ENCODE peak calls at places on chromosomes 7 and 10, in eight cellular contexts. B, U, C, N, L, P, I and Z are unnamed samples.

GRCh38 chr10:43619368-43619767 is 13.1 kb downstream of the ZNF485 start:
- DNase-seq in B (no peak), U (no peak), C (no peak), L (no peak), P (no peak), N (no peak), I (no peak), Z (no peak)

GRCh38 chr7:113890326-113891030 is 28.3 kb downstream of the PPP1R3A start:
- DNase-seq in L (no peak), U (no peak), C (no peak), I (no peak), B (no peak), P (no peak), N (no peak), Z (no peak)

GRCh38 chr10:114698271-114699185 is 40.5 kb upstream of the ABLIM1 start:
- DNase-seq in N (no peak), C (no peak), P (no peak), B (no peak), L (no peak), U (no peak), I (no peak), Z (no peak)

GRCh38 chr10:43395571-43396060 is 13.4 kb downstream of the HNRNPF start:
- DNase-seq in L (no peak), I (no peak), B (no peak), P (peak), C (no peak), N (no peak), U (no peak), Z (no peak)

GRCh38 chr7:139753693-139754111 is 24.1 kb downstream of the HIPK2 start:
- DNase-seq in N (no peak), L (no peak), B (peak), P (no peak), U (no peak), C (no peak), I (no peak), Z (no peak)

GRCh38 chr10:37801557-37801956 is 55.9 kb downstream of the ZNF248 start:
- DNase-seq in I (no peak), P (no peak), U (no peak), B (no peak), C (no peak), N (no peak), L (no peak), Z (no peak)

GRCh38 chr7:55574062-55574717 is 1.9 kb upstream of the VOPP1 start:
- DNase-seq in L (no peak), B (no peak), P (no peak), N (no peak), C (no peak), U (no peak), I (no peak), Z (no peak)

GRCh38 chr10:133397938-133398337 is 4.0 kb downstream of the MTG1 start:
- DNase-seq in P (no peak), N (no peak), B (no peak), L (no peak), U (no peak), C (no peak), I (no peak), Z (no peak)

GRCh38 chr7:122595885-122596284 is 103.0 kb downstream of the RNF133 start:
- DNase-seq in I (no peak), N (no peak), B (no peak), P (no peak), L (no peak), C (no peak), U (no peak), Z (no peak)

DNA sequence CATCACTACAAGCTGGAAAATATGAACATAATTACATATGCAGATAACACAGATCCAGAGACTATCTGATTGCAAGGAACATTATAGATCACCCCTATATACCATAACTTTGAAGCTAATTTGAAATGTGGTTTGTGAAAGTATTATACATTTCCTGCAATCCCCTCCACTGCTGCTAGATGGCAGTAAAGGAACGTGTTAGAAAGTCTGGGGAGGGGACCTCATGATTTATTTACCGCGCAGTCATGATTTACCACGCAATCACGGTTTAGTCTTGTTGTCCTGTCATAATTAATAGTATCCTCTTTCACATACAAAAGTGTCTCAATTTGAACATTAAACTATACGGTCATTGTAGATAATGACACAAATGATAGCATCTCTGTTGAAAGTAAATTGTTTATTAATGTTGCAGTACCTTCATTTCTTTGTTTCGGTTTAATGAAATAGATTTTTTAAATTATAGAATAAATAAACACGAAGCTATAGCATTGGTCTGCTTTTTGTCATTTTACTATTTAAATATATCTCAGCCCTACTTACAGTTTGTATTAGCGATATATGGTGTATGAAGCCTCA is 145.3 kb upstream of the PRSS1 start:
- DNase-seq in N (no peak), I (no peak), P (no peak), U (peak), L (peak), B (peak), C (peak), Z (peak)
- TF ChIP-seq CTCF in N (peak), I (peak), P (peak), U (peak), L (peak), B (peak), C (peak), Z (peak)

GRCh38 chr7:34133983-34134782 is 228.8 kb downstream of the BMPER start:
- DNase-seq in U (peak), L (peak), B (peak), I (peak), P (peak), C (peak), N (peak), Z (peak)
- TF ChIP-seq CTCF in U (peak), L (peak), B (peak), I (peak), P (peak), C (peak), N (peak), Z (peak)

GRCh38 chr7:118590107-118590506 is 365.6 kb downstream of the ANKRD7 start:
- DNase-seq in B (no peak), L (no peak), C (peak), I (no peak), P (no peak), N (no peak), U (no peak), Z (no peak)
- TF ChIP-seq CTCF in B (no peak), L (no peak), C (peak), I (no peak), P (no peak), N (peak), U (peak), Z (peak)

GRCh38 chr7:82690944-82691343 is 247.4 kb upstream of the CACNA2D1 start:
- DNase-seq in P (no peak), I (no peak), U (no peak), B (no peak), N (no peak), L (no peak), C (peak), Z (no peak)

GRCh38 chr7:82685214-82685613 is 241.6 kb upstream of the CACNA2D1 start:
- DNase-seq in N (no peak), B (no peak), P (no peak), C (no peak), I (no peak), U (no peak), L (no peak), Z (no peak)
- TF ChIP-seq CTCF in N (no peak), B (no peak), P (no peak), C (no peak), I (no peak), U (no peak), L (no peak), Z (no peak)

GRCh38 chr10:62422068-62422590 is 48.0 kb downstream of the ZNF365 start:
- DNase-seq in L (peak), P (no peak), B (no peak), N (peak), C (no peak), I (no peak), U (no peak), Z (no peak)
- TF ChIP-seq CTCF in L (no peak), P (no peak), B (no peak), N (peak), C (no peak), I (no peak), U (no peak), Z (no peak)

GRCh38 chr10:58781873-58782488 is 269.3 kb downstream of the BICC1 start:
- DNase-seq in P (no peak), N (no peak), L (no peak), C (no peak), U (peak), B (no peak), I (no peak), Z (peak)
- TF ChIP-seq CTCF in P (peak), N (peak), L (peak), C (peak), U (peak), B (peak), I (peak), Z (peak)

GRCh38 chr10:86613905-86614304 is 40.4 kb upstream of the OPN4 start:
- DNase-seq in L (no peak), B (no peak), P (no peak), C (no peak), N (no peak), U (no peak), I (no peak), Z (no peak)

GRCh38 chr10:86613096-86613495 is 41.3 kb upstream of the OPN4 start:
- DNase-seq in P (no peak), N (no peak), U (no peak), I (no peak), B (no peak), L (no peak), C (no peak), Z (no peak)

GRCh38 chr10:86611386-86611785 is 43.0 kb upstream of the OPN4 start:
- DNase-seq in B (no peak), N (no peak), C (no peak), U (no peak), I (no peak), L (no peak), P (no peak), Z (no peak)

GRCh38 chr10:86609920-86610319 is 44.4 kb upstream of the OPN4 start:
- DNase-seq in P (no peak), I (no peak), B (no peak), C (no peak), U (no peak), L (no peak), N (no peak), Z (no peak)

DNA sequence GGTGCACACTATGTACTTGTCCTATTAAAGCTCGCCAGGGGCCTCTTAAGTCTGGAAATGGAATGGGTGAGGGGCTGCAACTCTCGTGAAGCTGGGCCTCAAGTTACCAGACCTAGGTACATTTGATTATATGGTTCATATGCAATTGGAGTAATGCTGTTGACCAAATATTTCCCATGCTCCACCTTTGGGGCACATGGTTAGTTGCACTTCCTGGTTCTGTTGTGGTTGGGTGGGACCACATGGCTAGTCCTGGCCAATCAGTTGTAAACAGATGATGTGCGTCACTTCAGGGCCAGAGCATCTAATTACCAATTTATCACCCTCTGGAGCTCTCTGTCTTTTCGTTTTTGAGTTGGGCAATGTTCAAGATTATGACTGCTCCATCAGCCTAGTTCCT is 39.5 kb upstream of the OPN4 start:
- DNase-seq in C (no peak), L (no peak), B (no peak), P (no peak), I (no peak), U (no peak), N (no peak), Z (no peak)
- TF ChIP-seq CTCF in C (no peak), L (no peak), B (no peak), P (no peak), I (no peak), U (no peak), N (no peak), Z (no peak)